ENCODE peak calls at places on chromosomes 2 and 18, in eight cellular contexts. N, W, M, T, A, C, V and D are unnamed samples.

GRCh38 chr2:714005-714741 is 37.0 kb upstream of the TMEM18 start:
- DNase-seq in N (no peak), W (peak; percentile 52), M (peak; percentile 69), T (no peak), A (peak; percentile 54), C (no peak), V (peak; percentile 60), D (no peak)

GRCh38 chr18:47050468-47050867 is 15.0 kb upstream of the ELOA2 start:
- DNase-seq in N (no peak), W (no peak), M (no peak), T (no peak), A (peak; percentile 60), C (no peak), V (no peak), D (no peak)

GRCh38 chr2:59389240-59389639 is 1148.1 kb upstream of the FANCL start:
- DNase-seq in N (no peak), W (peak; percentile 3), M (no peak), T (no peak), A (no peak), C (no peak), V (no peak), D (no peak)

GRCh38 chr2:118430510-118431187 is 342.4 kb downstream of the INSIG2 start:
- DNase-seq in N (no peak), W (peak; percentile 2), M (no peak), T (no peak), A (no peak), C (no peak), V (no peak), D (no peak)

GRCh38 chr2:120856421-120856862 is 120.8 kb downstream of the GLI2 start:
- DNase-seq in N (no peak), W (no peak), M (no peak), T (no peak), A (peak; percentile 63), C (peak; percentile 54), V (no peak), D (no peak)

GRCh38 chr2:134301099-134301970 is 47.5 kb downstream of the MGAT5 start:
- DNase-seq in N (no peak), W (no peak), M (no peak), T (peak; percentile 40), A (peak; percentile 70), C (no peak), V (no peak), D (no peak)

GRCh38 chr2:105417789-105418475 is 19.1 kb upstream of the FHL2 start:
- DNase-seq in N (no peak), W (no peak), M (no peak), T (no peak), A (peak; percentile 56), C (no peak), V (no peak), D (no peak)

GRCh38 chr2:121398853-121399252 is 113.9 kb upstream of the TFCP2L1 start:
- DNase-seq in N (no peak), W (no peak), M (no peak), T (no peak), A (no peak), C (no peak), V (no peak), D (no peak)

GRCh38 chr18:10660485-10660884 is 134.7 kb downstream of the NAPG start:
- DNase-seq in N (peak; percentile 16), W (no peak), M (no peak), T (no peak), A (peak; percentile 58), C (no peak), V (no peak), D (no peak)

GRCh38 chr2:217451634-217452033 is 551.2 kb downstream of the TNS1 start:
- DNase-seq in N (no peak), W (no peak), M (no peak), T (no peak), A (peak; percentile 90), C (no peak), V (no peak), D (no peak)

GRCh38 chr2:58710795-58711279 is 469.7 kb upstream of the FANCL start:
- DNase-seq in N (no peak), W (no peak), M (no peak), T (no peak), A (no peak), C (no peak), V (no peak), D (no peak)

GRCh38 chr2:24021122-24021998 is 11.5 kb downstream of the MFSD2B start:
- DNase-seq in N (no peak), W (peak; percentile 35), M (peak; percentile 37), T (no peak), A (no peak), C (peak; percentile 74), V (no peak), D (no peak)

GRCh38 chr2:240392948-240393830 is 42.3 kb upstream of the GPC1 start:
- DNase-seq in N (no peak), W (no peak), M (no peak), T (no peak), A (no peak), C (peak; percentile 67), V (no peak), D (no peak)

GRCh38 chr18:42114310-42114943 is 159.4 kb downstream of the PIK3C3 start:
- DNase-seq in N (peak; percentile 30), W (peak; percentile 6), M (peak; percentile 45), T (peak; percentile 31), A (peak; percentile 75), C (no peak), V (peak; percentile 39), D (no peak)

GRCh38 chr2:164661349-164661748 is 40.1 kb upstream of the GRB14 start:
- DNase-seq in N (no peak), W (no peak), M (no peak), T (no peak), A (peak; percentile 1), C (no peak), V (no peak), D (no peak)

GRCh38 chr2:237639441-237640220 is 12.2 kb downstream of the LRRFIP1 start:
- DNase-seq in N (peak; percentile 86), W (no peak), M (no peak), T (no peak), A (no peak), C (no peak), V (no peak), D (no peak)

GRCh38 chr2:86335865-86336321 is 1.5 kb downstream of the REEP1 start:
- DNase-seq in N (no peak), W (no peak), M (no peak), T (no peak), A (no peak), C (no peak), V (no peak), D (no peak)
- H3K4me3 ChIP-seq in N (no peak overlapping the region), W (no peak overlapping the region), M (peak overlapping the region; percentile 62), T (no peak overlapping the region), A (no peak overlapping the region), C (no peak overlapping the region), V (peak overlapping the region; percentile 69), D (no peak overlapping the region)

DNA sequence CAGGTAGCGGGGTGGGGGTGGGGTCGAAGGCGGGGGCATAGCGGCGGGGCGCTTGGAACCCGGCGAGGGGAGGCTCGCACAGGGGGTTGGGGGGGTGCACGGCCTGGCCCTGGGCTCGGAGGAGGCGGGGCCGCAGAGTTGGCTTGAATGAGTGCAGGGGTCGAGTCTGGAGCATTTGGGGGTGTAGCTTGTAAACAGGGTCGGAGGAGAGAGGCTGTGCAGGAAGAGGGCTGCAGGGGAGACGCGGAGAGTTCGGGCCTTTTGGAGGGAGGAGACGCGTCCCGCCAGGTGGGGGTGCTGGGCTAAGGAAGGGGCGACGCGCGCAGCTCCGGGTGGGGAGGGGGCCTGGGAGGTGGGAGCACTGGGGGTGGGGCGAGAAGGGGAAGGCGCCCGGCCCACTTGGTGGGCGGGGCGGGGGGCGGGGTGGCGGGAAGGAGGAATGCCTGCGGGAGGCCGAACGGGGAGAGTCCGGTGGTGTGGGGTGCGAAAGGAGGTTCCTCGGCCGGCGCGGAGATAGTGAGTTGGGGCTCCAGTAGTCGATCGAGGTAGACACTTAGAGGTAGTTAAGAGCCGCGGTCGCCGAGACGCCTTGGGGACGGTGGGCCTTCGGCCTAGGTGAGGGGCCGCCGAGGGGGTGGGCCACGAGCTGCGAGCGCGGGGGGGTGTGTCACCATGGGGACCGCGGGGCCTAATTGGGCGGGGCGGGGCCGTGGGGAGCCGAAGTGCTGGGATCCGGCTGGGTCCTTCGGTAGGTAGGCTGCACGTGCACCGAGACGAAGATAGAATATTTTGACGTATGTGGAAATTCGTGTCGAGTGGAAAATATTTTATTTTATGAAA is 766 bp downstream of the MSH6 start:
- DNase-seq in N (peak; percentile 25), W (peak; percentile 85), M (peak; percentile 72), T (peak; percentile 52), A (peak; percentile 32), C (peak; percentile 92), V (peak; percentile 71), D (peak; percentile 14)
- TF ChIP-seq POLR2A in N (no peak), W (no peak), M (no peak), T (no peak), A (no peak), C (no peak), V (no peak), D (no peak)

GRCh38 chr2:69797235-69797634 is 32.2 kb upstream of the GMCL1 start:
- DNase-seq in N (no peak), W (no peak), M (no peak), T (no peak), A (no peak), C (no peak), V (no peak), D (no peak)
- H3K4me3 ChIP-seq in N (no peak overlapping the region), W (no peak overlapping the region), M (no peak overlapping the region), T (no peak overlapping the region), A (no peak overlapping the region), C (no peak overlapping the region), V (no peak overlapping the region), D (no peak overlapping the region)

GRCh38 chr2:231670892-231671616 is 37.3 kb upstream of the PTMA start:
- DNase-seq in N (no peak), W (no peak), M (peak; percentile 42), T (no peak), A (no peak), C (peak; percentile 87), V (peak; percentile 62), D (no peak)

GRCh38 chr2:231671617-231672350 is 36.5 kb upstream of the PTMA start:
- DNase-seq in N (no peak), W (no peak), M (peak; percentile 67), T (no peak), A (no peak), C (peak; percentile 91), V (peak; percentile 86), D (no peak)

GRCh38 chr2:231672617-231673347 is 35.5 kb upstream of the PTMA start:
- DNase-seq in N (no peak), W (peak; percentile 67), M (peak; percentile 72), T (peak; percentile 62), A (peak; percentile 32), C (peak; percentile 93), V (peak; percentile 89), D (no peak)

GRCh38 chr2:231674587-231675334 is 33.6 kb upstream of the PTMA start:
- DNase-seq in N (peak; percentile 61), W (no peak), M (peak; percentile 68), T (peak; percentile 72), A (peak; percentile 43), C (peak; percentile 92), V (peak; percentile 80), D (no peak)

GRCh38 chr2:231673348-231673770 is 35.0 kb upstream of the PTMA start:
- DNase-seq in N (no peak), W (peak; percentile 84), M (peak; percentile 82), T (peak; percentile 78), A (peak; percentile 28), C (no peak), V (peak; percentile 19), D (no peak)
- TF ChIP-seq POLR2A in N (peak; percentile 23), W (peak; percentile 77), M (no peak), T (no peak), A (no peak), C (no peak), V (no peak), D (no peak)

GRCh38 chr2:26971911-26972786 is 1.7 kb downstream of the MAPRE3 start:
- DNase-seq in N (peak; percentile 65), W (no peak), M (peak; percentile 49), T (no peak), A (no peak), C (no peak), V (no peak), D (no peak)
- H3K4me3 ChIP-seq in N (peak overlapping the region; percentile 74), W (no peak overlapping the region), M (peak overlapping the region; percentile 81), T (no peak overlapping the region), A (no peak overlapping the region), C (no peak overlapping the region), V (no peak overlapping the region), D (no peak overlapping the region)